ENCODE peak calls at places on chromosomes 5 and 9, in eight cellular contexts. One of them, this sample, is unnamed.

GRCh38 chr9:131697097-131697496 is 42.8 kb downstream of the RAPGEF1 start:
- DNase-seq in right atrium auricular region: no peak
- DNase-seq in astrocyte of the spinal cord: peak
- DNase-seq in CD8-positive, alpha-beta T cell: no peak
- DNase-seq in heart right ventricle: no peak
- DNase-seq in transverse colon: no peak
- DNase-seq in upper lobe of left lung: no peak
- DNase-seq in fibroblast of pulmonary artery: peak
- DNase-seq in this sample: no peak

GRCh38 chr5:122078116-122078865 is at the start of gene LOX:
- DNase-seq in astrocyte of the spinal cord: peak
- DNase-seq in upper lobe of left lung: peak
- DNase-seq in heart right ventricle: peak
- DNase-seq in fibroblast of pulmonary artery: peak
- DNase-seq in right atrium auricular region: peak
- DNase-seq in transverse colon: peak
- DNase-seq in CD8-positive, alpha-beta T cell: no peak
- DNase-seq in this sample: no peak

GRCh38 chr5:79845448-79846197 is 145.4 kb downstream of the MTX3 start:
- DNase-seq in heart right ventricle: no peak
- DNase-seq in fibroblast of pulmonary artery: peak
- DNase-seq in upper lobe of left lung: no peak
- DNase-seq in astrocyte of the spinal cord: peak
- DNase-seq in right atrium auricular region: peak
- DNase-seq in transverse colon: no peak
- DNase-seq in CD8-positive, alpha-beta T cell: no peak
- DNase-seq in this sample: no peak

GRCh38 chr9:114371986-114372917 is 15.5 kb downstream of the AKNA start:
- DNase-seq in right atrium auricular region: no peak
- DNase-seq in fibroblast of pulmonary artery: peak
- DNase-seq in transverse colon: peak
- DNase-seq in upper lobe of left lung: peak
- DNase-seq in astrocyte of the spinal cord: no peak
- DNase-seq in heart right ventricle: no peak
- DNase-seq in CD8-positive, alpha-beta T cell: peak
- DNase-seq in this sample: no peak

GRCh38 chr5:41115281-41115680 is 44.1 kb upstream of the MROH2B start:
- DNase-seq in right atrium auricular region: no peak
- DNase-seq in astrocyte of the spinal cord: peak
- DNase-seq in upper lobe of left lung: no peak
- DNase-seq in transverse colon: no peak
- DNase-seq in heart right ventricle: no peak
- DNase-seq in CD8-positive, alpha-beta T cell: no peak
- DNase-seq in fibroblast of pulmonary artery: peak
- DNase-seq in this sample: no peak

GRCh38 chr9:128634111-128634510 is 22.5 kb downstream of the DYNC2I2 start:
- DNase-seq in right atrium auricular region: no peak
- DNase-seq in upper lobe of left lung: no peak
- DNase-seq in CD8-positive, alpha-beta T cell: no peak
- DNase-seq in fibroblast of pulmonary artery: no peak
- DNase-seq in transverse colon: no peak
- DNase-seq in heart right ventricle: no peak
- DNase-seq in astrocyte of the spinal cord: no peak
- DNase-seq in this sample: no peak

GRCh38 chr5:109161914-109162683 is 247.7 kb downstream of the PJA2 start:
- DNase-seq in transverse colon: no peak
- DNase-seq in right atrium auricular region: no peak
- DNase-seq in fibroblast of pulmonary artery: peak
- DNase-seq in heart right ventricle: no peak
- DNase-seq in CD8-positive, alpha-beta T cell: no peak
- DNase-seq in upper lobe of left lung: no peak
- DNase-seq in astrocyte of the spinal cord: no peak
- DNase-seq in this sample: no peak

GRCh38 chr9:136151214-136151804 is 32.6 kb upstream of the TMEM250 start:
- DNase-seq in heart right ventricle: no peak
- DNase-seq in transverse colon: no peak
- DNase-seq in upper lobe of left lung: no peak
- DNase-seq in right atrium auricular region: no peak
- DNase-seq in astrocyte of the spinal cord: no peak
- DNase-seq in fibroblast of pulmonary artery: no peak
- DNase-seq in CD8-positive, alpha-beta T cell: no peak
- DNase-seq in this sample: no peak

GRCh38 chr9:107007361-107007760 is 144.4 kb downstream of the ZNF462 start:
- DNase-seq in right atrium auricular region: no peak
- DNase-seq in astrocyte of the spinal cord: no peak
- DNase-seq in heart right ventricle: no peak
- DNase-seq in upper lobe of left lung: no peak
- DNase-seq in transverse colon: no peak
- DNase-seq in fibroblast of pulmonary artery: no peak
- DNase-seq in CD8-positive, alpha-beta T cell: no peak
- DNase-seq in this sample: no peak

DNA sequence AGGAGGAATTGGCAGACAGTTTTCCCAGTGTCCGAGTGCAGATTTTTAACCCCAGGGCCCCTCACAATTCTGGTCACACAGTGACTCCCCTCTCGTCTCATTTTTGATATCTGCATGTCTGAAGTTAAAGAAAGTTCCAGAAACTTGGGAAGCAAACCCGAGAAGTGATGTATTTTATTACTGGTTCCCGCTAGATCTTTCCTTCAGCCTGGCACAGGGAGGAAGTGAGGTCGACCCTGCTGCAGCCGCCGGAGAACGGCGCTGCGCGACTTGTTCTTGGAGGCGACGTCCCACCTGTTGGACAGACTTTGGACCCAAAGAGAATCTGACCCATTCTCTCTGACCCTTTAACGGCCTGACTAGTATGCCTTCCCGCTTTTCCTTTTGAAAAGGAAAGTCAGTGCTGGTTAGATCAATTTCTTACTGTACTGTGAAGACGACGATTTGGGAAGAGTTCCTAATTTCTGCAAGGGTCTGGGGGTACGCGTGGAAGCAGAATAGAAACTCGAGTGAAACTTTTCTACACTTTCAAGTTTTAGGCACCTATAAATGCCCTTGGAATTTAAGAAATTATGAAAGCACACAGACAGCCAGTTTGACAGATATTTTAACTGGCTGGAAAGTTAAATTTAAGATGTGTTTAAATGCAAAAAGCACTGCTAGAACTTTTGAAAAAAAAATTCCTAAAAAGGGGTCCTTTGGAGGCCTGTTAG is 748 bp downstream of the OTULIN start:
- DNase-seq in astrocyte of the spinal cord: no peak
- DNase-seq in CD8-positive, alpha-beta T cell: peak
- DNase-seq in upper lobe of left lung: peak
- DNase-seq in heart right ventricle: peak
- DNase-seq in transverse colon: peak
- DNase-seq in fibroblast of pulmonary artery: peak
- DNase-seq in right atrium auricular region: no peak
- DNase-seq in this sample: no peak
- TF ChIP-seq CTCF in astrocyte of the spinal cord: no peak
- TF ChIP-seq CTCF in CD8-positive, alpha-beta T cell: no peak
- TF ChIP-seq CTCF in upper lobe of left lung: no peak
- TF ChIP-seq CTCF in heart right ventricle: no peak
- TF ChIP-seq CTCF in transverse colon: no peak
- TF ChIP-seq CTCF in fibroblast of pulmonary artery: no peak
- TF ChIP-seq CTCF in right atrium auricular region: no peak
- TF ChIP-seq CTCF in this sample: no peak

GRCh38 chr5:73120222-73121108 is at the start of gene TMEM171:
- DNase-seq in transverse colon: peak
- DNase-seq in fibroblast of pulmonary artery: peak
- DNase-seq in astrocyte of the spinal cord: peak
- DNase-seq in heart right ventricle: no peak
- DNase-seq in right atrium auricular region: no peak
- DNase-seq in CD8-positive, alpha-beta T cell: no peak
- DNase-seq in upper lobe of left lung: peak
- DNase-seq in this sample: no peak
- H3K4me3 ChIP-seq in transverse colon: peak
- H3K4me3 ChIP-seq in fibroblast of pulmonary artery: peak
- H3K4me3 ChIP-seq in astrocyte of the spinal cord: peak
- H3K4me3 ChIP-seq in heart right ventricle: peak
- H3K4me3 ChIP-seq in right atrium auricular region: no peak
- H3K4me3 ChIP-seq in CD8-positive, alpha-beta T cell: no peak
- H3K4me3 ChIP-seq in upper lobe of left lung: peak
- H3K4me3 ChIP-seq in this sample: no peak

GRCh38 chr9:18479405-18479804 is 5.5 kb downstream of the ADAMTSL1 start:
- DNase-seq in transverse colon: no peak
- DNase-seq in right atrium auricular region: no peak
- DNase-seq in heart right ventricle: no peak
- DNase-seq in fibroblast of pulmonary artery: no peak
- DNase-seq in astrocyte of the spinal cord: no peak
- DNase-seq in upper lobe of left lung: no peak
- DNase-seq in CD8-positive, alpha-beta T cell: no peak
- DNase-seq in this sample: no peak

GRCh38 chr9:18478517-18479361 is 4.8 kb downstream of the ADAMTSL1 start:
- DNase-seq in transverse colon: no peak
- DNase-seq in CD8-positive, alpha-beta T cell: no peak
- DNase-seq in fibroblast of pulmonary artery: peak
- DNase-seq in upper lobe of left lung: no peak
- DNase-seq in heart right ventricle: no peak
- DNase-seq in astrocyte of the spinal cord: peak
- DNase-seq in right atrium auricular region: no peak
- DNase-seq in this sample: no peak

GRCh38 chr9:18477121-18477705 is 3.3 kb downstream of the ADAMTSL1 start:
- DNase-seq in astrocyte of the spinal cord: peak
- DNase-seq in heart right ventricle: no peak
- DNase-seq in CD8-positive, alpha-beta T cell: no peak
- DNase-seq in transverse colon: no peak
- DNase-seq in right atrium auricular region: no peak
- DNase-seq in upper lobe of left lung: no peak
- DNase-seq in fibroblast of pulmonary artery: no peak
- DNase-seq in this sample: no peak

GRCh38 chr9:18480649-18481048 is 6.7 kb downstream of the ADAMTSL1 start:
- DNase-seq in right atrium auricular region: no peak
- DNase-seq in fibroblast of pulmonary artery: no peak
- DNase-seq in upper lobe of left lung: no peak
- DNase-seq in CD8-positive, alpha-beta T cell: no peak
- DNase-seq in astrocyte of the spinal cord: peak
- DNase-seq in heart right ventricle: no peak
- DNase-seq in transverse colon: no peak
- DNase-seq in this sample: no peak

DNA sequence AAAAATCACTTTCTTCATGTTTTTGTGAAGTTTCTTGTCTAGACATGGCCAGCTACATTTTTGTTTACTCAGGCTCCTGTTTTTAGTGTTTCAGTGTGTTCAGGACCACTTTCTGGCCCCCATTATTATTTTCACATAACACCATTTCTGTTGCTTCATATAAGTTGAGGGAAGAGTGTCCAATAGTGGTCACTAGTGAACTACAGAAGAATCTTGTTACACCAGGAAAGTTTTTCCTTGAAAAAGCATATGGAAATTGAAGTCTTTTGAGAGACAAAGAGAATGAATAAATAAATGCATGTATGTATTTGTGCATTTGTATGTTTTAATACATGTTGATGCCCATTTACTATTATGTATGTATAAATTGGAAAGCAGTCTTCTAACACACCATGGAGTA is 3.8 kb downstream of the ADAMTSL1 start:
- DNase-seq in CD8-positive, alpha-beta T cell: no peak
- DNase-seq in right atrium auricular region: no peak
- DNase-seq in transverse colon: no peak
- DNase-seq in astrocyte of the spinal cord: no peak
- DNase-seq in fibroblast of pulmonary artery: no peak
- DNase-seq in heart right ventricle: no peak
- DNase-seq in upper lobe of left lung: no peak
- DNase-seq in this sample: no peak
- TF ChIP-seq CTCF in CD8-positive, alpha-beta T cell: no peak
- TF ChIP-seq CTCF in right atrium auricular region: no peak
- TF ChIP-seq CTCF in transverse colon: no peak
- TF ChIP-seq CTCF in astrocyte of the spinal cord: no peak
- TF ChIP-seq CTCF in fibroblast of pulmonary artery: peak
- TF ChIP-seq CTCF in heart right ventricle: no peak
- TF ChIP-seq CTCF in upper lobe of left lung: no peak
- TF ChIP-seq CTCF in this sample: no peak

GRCh38 chr5:107391787-107392186 is 278.9 kb downstream of the EFNA5 start:
- DNase-seq in upper lobe of left lung: no peak
- DNase-seq in right atrium auricular region: no peak
- DNase-seq in astrocyte of the spinal cord: no peak
- DNase-seq in heart right ventricle: no peak
- DNase-seq in transverse colon: no peak
- DNase-seq in CD8-positive, alpha-beta T cell: no peak
- DNase-seq in fibroblast of pulmonary artery: no peak
- DNase-seq in this sample: no peak

GRCh38 chr5:107396351-107396690 is 274.4 kb downstream of the EFNA5 start:
- DNase-seq in fibroblast of pulmonary artery: no peak
- DNase-seq in right atrium auricular region: no peak
- DNase-seq in astrocyte of the spinal cord: no peak
- DNase-seq in heart right ventricle: no peak
- DNase-seq in upper lobe of left lung: no peak
- DNase-seq in transverse colon: no peak
- DNase-seq in CD8-positive, alpha-beta T cell: no peak
- DNase-seq in this sample: no peak

GRCh38 chr5:107398703-107399102 is 272.0 kb downstream of the EFNA5 start:
- DNase-seq in astrocyte of the spinal cord: no peak
- DNase-seq in right atrium auricular region: no peak
- DNase-seq in upper lobe of left lung: no peak
- DNase-seq in CD8-positive, alpha-beta T cell: no peak
- DNase-seq in heart right ventricle: no peak
- DNase-seq in fibroblast of pulmonary artery: no peak
- DNase-seq in transverse colon: no peak
- DNase-seq in this sample: no peak

GRCh38 chr5:107393846-107394245 is 276.9 kb downstream of the EFNA5 start:
- DNase-seq in transverse colon: no peak
- DNase-seq in fibroblast of pulmonary artery: no peak
- DNase-seq in astrocyte of the spinal cord: no peak
- DNase-seq in upper lobe of left lung: no peak
- DNase-seq in heart right ventricle: no peak
- DNase-seq in CD8-positive, alpha-beta T cell: no peak
- DNase-seq in right atrium auricular region: no peak
- DNase-seq in this sample: no peak

DNA sequence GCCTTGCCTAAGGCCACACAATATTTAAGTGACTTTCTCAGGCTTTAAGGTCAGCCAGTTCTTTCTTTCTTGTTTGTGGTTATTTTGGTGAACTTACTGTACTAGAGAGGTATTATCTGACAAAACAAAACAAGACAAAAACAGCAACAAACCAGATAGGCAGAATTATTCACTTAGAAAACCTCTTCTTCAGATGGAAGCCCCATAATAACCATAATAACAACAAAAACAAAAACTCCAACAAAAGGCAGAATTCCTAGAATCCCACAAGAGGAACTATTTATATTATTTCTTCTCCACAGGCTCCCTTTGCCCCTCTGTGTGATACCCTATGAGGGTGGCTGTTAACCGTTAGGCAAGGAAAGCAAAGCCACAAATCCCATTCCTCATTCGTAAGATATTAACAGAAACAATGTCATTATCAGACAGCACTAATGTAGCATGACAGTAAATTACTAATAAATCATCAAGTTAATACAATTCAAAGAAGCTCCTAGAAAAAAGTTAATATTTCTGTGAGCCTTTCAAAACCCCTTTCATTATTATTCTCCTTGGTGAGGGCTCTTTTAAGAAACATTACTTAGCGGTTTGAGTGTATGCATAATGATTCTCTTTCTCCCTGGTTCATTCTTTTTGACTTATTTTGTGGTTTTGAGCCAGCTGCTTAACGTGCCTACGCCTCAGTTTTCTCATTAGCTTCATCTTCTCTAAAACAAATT is 274.9 kb downstream of the EFNA5 start:
- DNase-seq in heart right ventricle: no peak
- DNase-seq in fibroblast of pulmonary artery: no peak
- DNase-seq in upper lobe of left lung: no peak
- DNase-seq in transverse colon: no peak
- DNase-seq in right atrium auricular region: no peak
- DNase-seq in CD8-positive, alpha-beta T cell: no peak
- DNase-seq in astrocyte of the spinal cord: peak
- DNase-seq in this sample: no peak
- H3K4me3 ChIP-seq in heart right ventricle: no peak
- H3K4me3 ChIP-seq in fibroblast of pulmonary artery: no peak
- H3K4me3 ChIP-seq in upper lobe of left lung: no peak
- H3K4me3 ChIP-seq in transverse colon: no peak
- H3K4me3 ChIP-seq in right atrium auricular region: no peak
- H3K4me3 ChIP-seq in CD8-positive, alpha-beta T cell: no peak
- H3K4me3 ChIP-seq in astrocyte of the spinal cord: no peak
- H3K4me3 ChIP-seq in this sample: no peak